ENCODE peak calls at places on chromosomes 5 and 9, in eight cellular contexts. One of them, this sample, is unnamed.
A peak's percentile ranks its signal among the peaks of the same experiment; 100 is the strongest.

GRCh38 chr5:34656001-34656699 is at the start of gene RAI14:
- DNase-seq in activated naive CD4-positive, alpha-beta T cell: no peak
- DNase-seq in lung microvascular endothelial cell: peak; percentile 97
- DNase-seq in cardiac fibroblast: peak; percentile 82
- DNase-seq in GDM1: no peak
- DNase-seq in T47D: peak; percentile 86
- DNase-seq in GM19239: no peak
- DNase-seq in WTC11: peak; percentile 84
- DNase-seq in this sample: no peak

GRCh38 chr9:128160603-128160987 is 530 bp downstream of the BBLN start:
- DNase-seq in activated naive CD4-positive, alpha-beta T cell: no peak
- DNase-seq in lung microvascular endothelial cell: peak; percentile 32
- DNase-seq in cardiac fibroblast: no peak
- DNase-seq in GDM1: no peak
- DNase-seq in T47D: no peak
- DNase-seq in GM19239: peak; percentile 58
- DNase-seq in WTC11: no peak
- DNase-seq in this sample: peak; percentile 27

GRCh38 chr5:68484307-68485068 is 268.9 kb downstream of the PIK3R1 start:
- DNase-seq in activated naive CD4-positive, alpha-beta T cell: no peak
- DNase-seq in lung microvascular endothelial cell: no peak
- DNase-seq in cardiac fibroblast: peak; percentile 66
- DNase-seq in GDM1: no peak
- DNase-seq in T47D: peak; percentile 14
- DNase-seq in GM19239: no peak
- DNase-seq in WTC11: no peak
- DNase-seq in this sample: no peak

GRCh38 chr5:168370826-168371225 is 79.4 kb downstream of the WWC1 start:
- DNase-seq in activated naive CD4-positive, alpha-beta T cell: no peak
- DNase-seq in lung microvascular endothelial cell: no peak
- DNase-seq in cardiac fibroblast: no peak
- DNase-seq in GDM1: no peak
- DNase-seq in T47D: no peak
- DNase-seq in GM19239: no peak
- DNase-seq in WTC11: no peak
- DNase-seq in this sample: no peak

GRCh38 chr9:92141144-92142129 is 26.2 kb upstream of the SPTLC1 start:
- DNase-seq in activated naive CD4-positive, alpha-beta T cell: no peak
- DNase-seq in lung microvascular endothelial cell: peak; percentile 31
- DNase-seq in cardiac fibroblast: peak; percentile 45
- DNase-seq in GDM1: no peak
- DNase-seq in T47D: peak; percentile 36
- DNase-seq in GM19239: no peak
- DNase-seq in WTC11: peak; percentile 59
- DNase-seq in this sample: peak; percentile 33

GRCh38 chr5:132747064-132747692 is at the start of gene CCNI2:
- DNase-seq in activated naive CD4-positive, alpha-beta T cell: peak; percentile 68
- DNase-seq in lung microvascular endothelial cell: peak; percentile 26
- DNase-seq in cardiac fibroblast: no peak
- DNase-seq in GDM1: no peak
- DNase-seq in T47D: peak; percentile 26
- DNase-seq in GM19239: peak; percentile 39
- DNase-seq in WTC11: peak; percentile 52
- DNase-seq in this sample: peak; percentile 31

GRCh38 chr9:124125590-124126047 is 114.1 kb downstream of the LHX2 start:
- DNase-seq in activated naive CD4-positive, alpha-beta T cell: no peak
- DNase-seq in lung microvascular endothelial cell: no peak
- DNase-seq in cardiac fibroblast: no peak
- DNase-seq in GDM1: no peak
- DNase-seq in T47D: no peak
- DNase-seq in GM19239: no peak
- DNase-seq in WTC11: no peak
- DNase-seq in this sample: peak; percentile 63

GRCh38 chr5:6000867-6001266 is 377.5 kb downstream of the MED10 start:
- DNase-seq in activated naive CD4-positive, alpha-beta T cell: no peak
- DNase-seq in lung microvascular endothelial cell: no peak
- DNase-seq in cardiac fibroblast: no peak
- DNase-seq in GDM1: no peak
- DNase-seq in T47D: no peak
- DNase-seq in GM19239: no peak
- DNase-seq in WTC11: no peak
- DNase-seq in this sample: no peak

GRCh38 chr9:121735792-121736130 is 84.3 kb downstream of the DAB2IP start:
- DNase-seq in activated naive CD4-positive, alpha-beta T cell: no peak
- DNase-seq in lung microvascular endothelial cell: no peak
- DNase-seq in cardiac fibroblast: no peak
- DNase-seq in GDM1: no peak
- DNase-seq in T47D: peak; percentile 47
- DNase-seq in GM19239: no peak
- DNase-seq in WTC11: no peak
- DNase-seq in this sample: no peak

GRCh38 chr5:111299067-111299481 is 74.9 kb downstream of the CAMK4 start:
- DNase-seq in activated naive CD4-positive, alpha-beta T cell: no peak
- DNase-seq in lung microvascular endothelial cell: peak; percentile 51
- DNase-seq in cardiac fibroblast: peak; percentile 54
- DNase-seq in GDM1: no peak
- DNase-seq in T47D: peak; percentile 22
- DNase-seq in GM19239: no peak
- DNase-seq in WTC11: no peak
- DNase-seq in this sample: no peak

GRCh38 chr5:29214821-29215220 is 1978.7 kb upstream of the CDH6 start:
- DNase-seq in activated naive CD4-positive, alpha-beta T cell: no peak
- DNase-seq in lung microvascular endothelial cell: no peak
- DNase-seq in cardiac fibroblast: no peak
- DNase-seq in GDM1: no peak
- DNase-seq in T47D: no peak
- DNase-seq in GM19239: no peak
- DNase-seq in WTC11: no peak
- DNase-seq in this sample: no peak